ENCODE peak calls at places on chromosomes 2 and 18, in ten cellular contexts. Y, O, D, C, A, N, Q, I, B and J are unnamed samples.
A peak's percentile ranks its signal among the peaks of the same experiment; 100 is the strongest.

GRCh38 chr2:235027558-235028214 is 75.9 kb downstream of the SH3BP4 start:
- DNase-seq in N (peak; percentile 72), A (peak; percentile 92), Q (no peak), B (no peak), O (no peak), D (no peak), C (no peak), Y (no peak), I (peak; percentile 76), J (no peak)

GRCh38 chr18:58653814-58654509 is 17.3 kb upstream of the MALT1 start:
- DNase-seq in O (no peak), I (peak; percentile 46), D (no peak), Y (no peak), C (no peak), B (no peak), A (no peak), N (no peak), Q (no peak), J (no peak)

GRCh38 chr18:23857756-23858155 is 156.8 kb upstream of the TTC39C start:
- DNase-seq in Y (no peak), A (peak; percentile 94), B (no peak), C (no peak), I (peak; percentile 29), Q (no peak), D (no peak), N (no peak), O (no peak), J (no peak)

GRCh38 chr18:2569338-2570207 is 1.7 kb downstream of the METTL4 start:
- DNase-seq in C (no peak), B (no peak), O (no peak), A (no peak), D (no peak), I (no peak), Q (no peak), Y (no peak), N (no peak), J (no peak)

GRCh38 chr2:18907508-18907907 is 318.1 kb upstream of the NT5C1B start:
- DNase-seq in D (no peak), N (no peak), A (no peak), B (no peak), Y (no peak), I (no peak), O (no peak), C (no peak), Q (no peak), J (no peak)

GRCh38 chr2:118576109-118576855 is 271.2 kb downstream of the EN1 start:
- DNase-seq in A (no peak), B (no peak), D (no peak), O (no peak), C (no peak), N (no peak), Q (no peak), Y (no peak), I (peak; percentile 63), J (no peak)

GRCh38 chr2:102005989-102006885 is 14.5 kb downstream of the IL1R2 start:
- DNase-seq in C (no peak), I (peak; percentile 55), Y (peak; percentile 60), D (peak; percentile 90), A (peak; percentile 71), Q (peak; percentile 54), B (no peak), N (no peak), O (no peak), J (peak; percentile 45)

GRCh38 chr2:75221872-75222271 is 22.6 kb upstream of the TACR1 start:
- DNase-seq in C (no peak), O (no peak), B (no peak), I (peak; percentile 54), A (peak; percentile 32), N (no peak), D (no peak), Q (no peak), Y (no peak), J (no peak)

GRCh38 chr2:138104071-138104470 is 139.8 kb downstream of the HNMT start:
- DNase-seq in A (no peak), D (no peak), Y (no peak), I (no peak), O (no peak), Q (no peak), C (no peak), B (no peak), N (no peak), J (no peak)

GRCh38 chr2:47035615-47036488 is 119.3 kb downstream of the STPG4 start:
- DNase-seq in C (no peak), Q (no peak), A (no peak), D (no peak), I (no peak), Y (no peak), N (no peak), O (no peak), B (no peak), J (no peak)

GRCh38 chr2:127695491-127696472 is 5.5 kb upstream of the SFT2D3 start:
- DNase-seq in I (peak; percentile 14), D (peak; percentile 82), Y (peak; percentile 52), O (no peak), C (no peak), N (peak; percentile 35), A (peak; percentile 28), B (no peak), Q (peak; percentile 78), J (peak; percentile 50)

GRCh38 chr2:105744091-105744908 is 412 bp upstream of the NCK2 start:
- DNase-seq in B (peak; percentile 53), O (peak; percentile 62), I (peak; percentile 27), Q (peak; percentile 59), A (peak; percentile 52), C (no peak), D (peak; percentile 72), N (peak; percentile 59), Y (peak; percentile 92), J (peak; percentile 50)

GRCh38 chr2:44246436-44246835 is 28.8 kb upstream of the SLC3A1 start:
- DNase-seq in A (no peak), C (no peak), I (no peak), Q (no peak), B (no peak), Y (no peak), O (no peak), D (no peak), N (no peak), J (no peak)

GRCh38 chr2:85561280-85562212 is at the start of gene GGCX:
- DNase-seq in Y (peak; percentile 91), A (peak; percentile 93), Q (peak; percentile 98), N (peak; percentile 89), B (peak; percentile 95), D (peak; percentile 99), C (no peak), I (peak; percentile 95), O (peak; percentile 94), J (peak; percentile 88)

GRCh38 chr2:127733113-127733815 is 32.0 kb downstream of the SFT2D3 start:
- DNase-seq in I (no peak), C (no peak), A (no peak), B (no peak), Q (no peak), N (no peak), O (no peak), D (no peak), Y (no peak), J (no peak)

GRCh38 chr2:1653137-1653789 is 91.1 kb downstream of the PXDN start:
- DNase-seq in Y (no peak), B (no peak), C (no peak), N (no peak), O (peak; percentile 95), I (peak; percentile 97), D (no peak), Q (no peak), A (peak; percentile 95), J (no peak)

GRCh38 chr2:79980816-79981215 is 323.7 kb downstream of the LRRTM1 start:
- DNase-seq in C (no peak), O (no peak), A (no peak), N (no peak), B (no peak), Q (no peak), Y (no peak), D (no peak), I (no peak), J (no peak)

GRCh38 chr2:205680067-205680466 is 2.2 kb upstream of the NRP2 start:
- DNase-seq in Q (peak; percentile 63), C (peak; percentile 41), Y (peak; percentile 62), O (no peak), I (peak; percentile 90), A (peak; percentile 95), B (peak; percentile 47), D (peak; percentile 99), N (peak; percentile 56), J (peak; percentile 74)

GRCh38 chr2:88230912-88231311 is 60.8 kb downstream of the THNSL2 start:
- DNase-seq in B (no peak), I (no peak), Q (no peak), C (no peak), Y (no peak), N (no peak), D (no peak), A (no peak), O (no peak), J (no peak)

GRCh38 chr2:216447293-216447692 is 35.0 kb downstream of the SMARCAL1 start:
- DNase-seq in C (no peak), I (no peak), O (no peak), B (no peak), A (no peak), N (no peak), D (no peak), Q (no peak), Y (no peak), J (no peak)
- TF ChIP-seq CTCF in C (no peak), I (no peak), O (no peak), B (no peak), A (no peak), N (no peak), D (no peak), Q (no peak), Y (no peak), J (no peak)

DNA sequence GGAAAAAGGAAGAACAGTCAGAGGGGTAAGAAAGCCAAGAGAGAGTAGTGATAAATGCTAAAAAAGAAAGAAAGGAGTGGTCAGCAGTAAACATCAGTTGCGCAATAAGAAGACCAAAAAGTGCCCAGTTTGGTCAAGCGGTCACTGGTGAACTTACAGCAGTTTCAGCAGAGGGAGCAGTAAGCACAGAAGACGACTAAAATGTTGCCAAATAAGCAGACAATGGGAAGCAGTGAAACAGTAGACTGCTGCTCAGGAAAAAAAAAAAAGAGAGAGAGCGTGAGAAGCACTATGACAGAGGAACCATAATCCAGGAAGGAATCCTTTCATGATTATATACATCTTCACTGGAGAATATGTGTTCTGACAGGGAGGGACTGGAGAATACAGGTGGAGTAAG is 45.8 kb downstream of the DNAJC10 start:
- DNase-seq in Q (no peak), B (no peak), C (no peak), O (no peak), N (no peak), I (peak; percentile 35), D (no peak), A (no peak), Y (no peak), J (no peak)
- TF ChIP-seq CTCF in Q (no peak), B (peak; percentile 6), C (no peak), O (peak; percentile 41), N (no peak), I (peak; percentile 14), D (no peak), A (no peak), Y (no peak), J (no peak)

GRCh38 chr2:45879406-45879805 is 227.9 kb downstream of the PRKCE start:
- DNase-seq in A (no peak), Y (no peak), C (no peak), B (no peak), N (no peak), O (no peak), Q (no peak), D (peak; percentile 10), I (no peak), J (no peak)
- TF ChIP-seq CTCF in A (no peak), Y (peak; percentile 27), C (no peak), B (no peak), N (no peak), O (no peak), Q (no peak), D (no peak), I (no peak), J (no peak)

GRCh38 chr2:64207573-64207972 is 63.4 kb upstream of the PELI1 start:
- DNase-seq in D (no peak), C (no peak), Q (peak; percentile 33), I (no peak), Y (no peak), B (no peak), O (no peak), N (no peak), A (no peak), J (no peak)
- TF ChIP-seq CTCF in D (no peak), C (no peak), Q (no peak), I (no peak), Y (no peak), B (no peak), O (no peak), N (no peak), A (no peak), J (no peak)